ENCODE peak calls at places on chromosomes 6 and 20, in four cellular contexts. W is epithelial cell of esophagus, O is psoas muscle, R is Peyer's patch. X is an unnamed sample.

GRCh38 chr6:108715832-108716231 is 132.4 kb upstream of the ARMC2 start:
- DNase-seq in O (no peak), W (no peak), R (no peak), X (no peak)

GRCh38 chr6:122198922-122199321 is 200.5 kb upstream of the HSF2 start:
- DNase-seq in O (no peak), W (peak), R (no peak), X (no peak)

GRCh38 chr6:113464959-113465358 is 392.2 kb upstream of the MARCKS start:
- DNase-seq in W (peak), R (no peak), O (no peak), X (peak)

GRCh38 chr6:36586606-36587005 is 7.6 kb upstream of the SRSF3 start:
- DNase-seq in R (no peak), W (no peak), O (no peak), X (no peak)

GRCh38 chr6:71123051-71123450 is 165.6 kb upstream of the OGFRL1 start:
- DNase-seq in W (no peak), O (no peak), R (no peak), X (peak)

GRCh38 chr6:14734052-14734415 is 511.8 kb upstream of the JARID2 start:
- DNase-seq in O (no peak), R (no peak), W (no peak), X (no peak)

GRCh38 chr6:30100585-30101422 is 12.1 kb downstream of the TRIM31 start:
- DNase-seq in R (no peak), W (peak), O (peak), X (no peak)

GRCh38 chr6:36605560-36606391 is 11.6 kb downstream of the SRSF3 start:
- DNase-seq in O (no peak), W (no peak), R (peak), X (no peak)

GRCh38 chr6:121157913-121158312 is 176.4 kb downstream of the TBC1D32 start:
- DNase-seq in R (no peak), O (no peak), W (no peak), X (peak)

GRCh38 chr6:152983637-152984386 is 971 bp upstream of the FBXO5 start:
- DNase-seq in O (peak), W (peak), R (peak), X (peak)

GRCh38 chr6:52663935-52664184 is 7.1 kb upstream of the TMEM14A start:
- DNase-seq in O (no peak), R (no peak), W (no peak), X (no peak)
- TF ChIP-seq CTCF in O (no peak), R (no peak), W (no peak), X (no peak)

GRCh38 chr6:118783931-118784528 is 109.9 kb upstream of the ASF1A start:
- DNase-seq in W (no peak), O (no peak), R (no peak), X (peak)

GRCh38 chr6:118781897-118782296 is 112.1 kb upstream of the ASF1A start:
- DNase-seq in W (no peak), O (no peak), R (no peak), X (no peak)

GRCh38 chr6:118784641-118785164 is 109.2 kb upstream of the ASF1A start:
- DNase-seq in W (no peak), R (no peak), O (no peak), X (no peak)

GRCh38 chr6:118776607-118777549 is 117.1 kb upstream of the ASF1A start:
- DNase-seq in R (peak), O (peak), W (peak), X (peak)

DNA sequence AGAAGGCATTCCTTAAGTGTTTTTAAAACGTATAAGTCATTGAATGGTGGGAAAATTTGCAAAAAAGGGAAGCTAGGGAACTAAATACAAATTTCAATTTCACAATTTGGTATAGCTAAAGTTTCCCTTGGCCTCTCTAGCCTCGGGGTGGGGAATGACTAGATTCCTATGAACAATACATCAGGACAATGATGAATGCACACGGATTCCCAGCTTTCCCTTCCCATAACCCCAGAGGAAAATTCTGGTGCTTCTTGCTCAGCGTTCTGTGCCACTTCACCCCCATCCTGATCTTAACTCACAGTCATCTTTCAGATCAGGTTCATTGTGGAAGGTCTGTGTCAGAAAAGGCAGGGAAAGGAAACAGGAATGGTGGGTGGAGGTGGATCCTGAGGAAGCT is 113.2 kb upstream of the ASF1A start:
- DNase-seq in R (no peak), O (no peak), W (peak), X (no peak)
- H3K4me3 ChIP-seq in R (no peak), O (no peak), W (no peak), X (no peak)

GRCh38 chr20:61560361-61560853 is 308.3 kb downstream of the CDH4 start:
- DNase-seq in O (no peak), R (no peak), W (peak), X (peak)
- TF ChIP-seq CTCF in O (no peak), R (no peak), W (no peak), X (peak)

GRCh38 chr6:154446984-154447383 is 63.5 kb downstream of the CNKSR3 start:
- DNase-seq in W (no peak), R (no peak), O (no peak), X (no peak)
- H3K4me3 ChIP-seq in W (no peak), R (no peak), O (no peak), X (no peak)

X was measured in AG10803.